ENCODE peak calls at places on chromosomes 4 and X, in four cellular contexts. One of them, this sample, is unnamed.

GRCh38 chr4:134780244-134780643 is 578.7 kb upstream of the PABPC4L start:
- DNase-seq in K562: no peak
- DNase-seq in IMR-90: no peak
- DNase-seq in GM12878: no peak
- DNase-seq in this sample: no peak

GRCh38 chr4:32560306-32560705 is 1840.1 kb downstream of the PCDH7 start:
- DNase-seq in GM12878: no peak
- DNase-seq in IMR-90: no peak
- DNase-seq in K562: no peak
- DNase-seq in this sample: no peak

GRCh38 chr4:105451346-105451745 is 22.5 kb downstream of the PPA2 start:
- DNase-seq in IMR-90: no peak
- DNase-seq in K562: no peak
- DNase-seq in GM12878: no peak
- DNase-seq in this sample: no peak

GRCh38 chr4:41981456-41981855 is at the start of gene DCAF4L1:
- DNase-seq in IMR-90: no peak
- DNase-seq in GM12878: no peak
- DNase-seq in K562: no peak
- DNase-seq in this sample: no peak

GRCh38 chrX:41526925-41527324 is 79.8 kb downstream of the NYX start:
- DNase-seq in IMR-90: peak; percentile 65
- DNase-seq in GM12878: no peak
- DNase-seq in K562: no peak
- DNase-seq in this sample: peak; percentile 16

GRCh38 chr4:109014593-109015412 is 251.9 kb upstream of the ETNPPL start:
- DNase-seq in K562: no peak
- DNase-seq in GM12878: no peak
- DNase-seq in IMR-90: no peak
- DNase-seq in this sample: no peak

GRCh38 chrX:45756562-45756961 is 555.9 kb upstream of the DIPK2B start:
- DNase-seq in IMR-90: no peak
- DNase-seq in K562: no peak
- DNase-seq in GM12878: no peak
- DNase-seq in this sample: peak; percentile 6

GRCh38 chrX:9573282-9574106 is 108.6 kb downstream of the TBL1X start:
- DNase-seq in K562: no peak
- DNase-seq in IMR-90: no peak
- DNase-seq in GM12878: no peak
- DNase-seq in this sample: no peak

GRCh38 chr4:174152717-174153466 is 130.6 kb downstream of the FBXO8 start:
- DNase-seq in K562: no peak
- DNase-seq in IMR-90: no peak
- DNase-seq in GM12878: no peak
- DNase-seq in this sample: no peak

GRCh38 chr4:7384929-7385890 is 49.5 kb downstream of the PSAPL1 start:
- DNase-seq in K562: no peak
- DNase-seq in IMR-90: no peak
- DNase-seq in GM12878: no peak
- DNase-seq in this sample: no peak

GRCh38 chrX:1072637-1073377 is 139.6 kb downstream of the CRLF2 start:
- DNase-seq in GM12878: no peak
- DNase-seq in IMR-90: no peak
- DNase-seq in K562: peak; percentile 21
- DNase-seq in this sample: no peak

GRCh38 chrX:40262641-40263560 is 165.1 kb upstream of the BCOR start:
- DNase-seq in K562: no peak
- DNase-seq in IMR-90: peak; percentile 41
- DNase-seq in GM12878: no peak
- DNase-seq in this sample: peak; percentile 22

GRCh38 chrX:153333821-153334653 is at the start of gene ZNF275:
- DNase-seq in K562: peak; percentile 85
- DNase-seq in IMR-90: peak; percentile 61
- DNase-seq in GM12878: no peak
- DNase-seq in this sample: peak; percentile 72

GRCh38 chr4:124118061-124118460 is 594.5 kb downstream of the ANKRD50 start:
- DNase-seq in GM12878: no peak
- DNase-seq in K562: no peak
- DNase-seq in IMR-90: no peak
- DNase-seq in this sample: peak; percentile 7

GRCh38 chr4:102959503-102959902 is 60.0 kb downstream of the SLC9B1 start:
- DNase-seq in K562: peak; percentile 11
- DNase-seq in IMR-90: no peak
- DNase-seq in GM12878: no peak
- DNase-seq in this sample: no peak

GRCh38 chr4:173185832-173186545 is 17.4 kb downstream of the GALNT7 start:
- DNase-seq in GM12878: no peak
- DNase-seq in IMR-90: no peak
- DNase-seq in K562: no peak
- DNase-seq in this sample: peak; percentile 86

GRCh38 chr4:17781072-17781830 is at the start of gene FAM184B:
- DNase-seq in K562: no peak
- DNase-seq in IMR-90: no peak
- DNase-seq in GM12878: no peak
- DNase-seq in this sample: peak; percentile 5

GRCh38 chr4:113290666-113291065 is 241.2 kb downstream of the ANK2 start:
- DNase-seq in K562: no peak
- DNase-seq in GM12878: no peak
- DNase-seq in IMR-90: no peak
- DNase-seq in this sample: no peak

GRCh38 chr4:14841801-14842748 is 160.2 kb upstream of the CPEB2 start:
- DNase-seq in K562: no peak
- DNase-seq in GM12878: no peak
- DNase-seq in IMR-90: no peak
- DNase-seq in this sample: no peak

GRCh38 chr4:72429397-72429889 is 139.6 kb downstream of the ADAMTS3 start:
- DNase-seq in IMR-90: no peak
- DNase-seq in K562: no peak
- DNase-seq in GM12878: no peak
- DNase-seq in this sample: no peak

GRCh38 chr4:105894570-105895323 is 524 bp upstream of the NPNT start:
- DNase-seq in GM12878: no peak
- DNase-seq in K562: no peak
- DNase-seq in IMR-90: no peak
- DNase-seq in this sample: no peak

GRCh38 chr4:172758586-172759340 is 409.8 kb upstream of the GALNT7 start:
- DNase-seq in K562: no peak
- DNase-seq in IMR-90: peak; percentile 89
- DNase-seq in GM12878: no peak
- DNase-seq in this sample: no peak

GRCh38 chr4:24203896-24204295 is 314.0 kb upstream of the PPARGC1A start:
- DNase-seq in GM12878: no peak
- DNase-seq in IMR-90: no peak
- DNase-seq in K562: no peak
- DNase-seq in this sample: no peak

DNA sequence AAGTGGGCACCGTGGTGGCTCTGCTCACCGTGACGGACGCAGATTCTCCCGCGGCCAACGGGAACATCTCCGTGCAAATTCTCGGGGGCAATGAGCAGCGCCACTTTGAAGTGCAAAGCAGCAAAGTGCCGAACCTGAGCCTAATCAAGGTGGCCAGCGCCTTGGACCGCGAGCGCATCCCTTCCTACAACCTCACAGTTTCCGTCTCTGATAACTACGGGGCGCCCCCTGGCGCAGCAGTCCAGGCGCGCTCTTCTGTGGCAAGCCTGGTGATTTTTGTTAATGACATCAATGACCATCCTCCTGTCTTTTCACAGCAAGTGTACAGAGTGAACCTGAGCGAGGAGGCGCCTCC is 2.7 kb downstream of the FAT4 start:
- DNase-seq in K562: no peak
- DNase-seq in IMR-90: peak; percentile 54
- DNase-seq in GM12878: no peak
- DNase-seq in this sample: no peak
- TF ChIP-seq FOS in K562: no peak
- TF ChIP-seq FOS in IMR-90: no peak
- TF ChIP-seq FOS in GM12878: no peak
- TF ChIP-seq FOS in this sample: no peak

DNA sequence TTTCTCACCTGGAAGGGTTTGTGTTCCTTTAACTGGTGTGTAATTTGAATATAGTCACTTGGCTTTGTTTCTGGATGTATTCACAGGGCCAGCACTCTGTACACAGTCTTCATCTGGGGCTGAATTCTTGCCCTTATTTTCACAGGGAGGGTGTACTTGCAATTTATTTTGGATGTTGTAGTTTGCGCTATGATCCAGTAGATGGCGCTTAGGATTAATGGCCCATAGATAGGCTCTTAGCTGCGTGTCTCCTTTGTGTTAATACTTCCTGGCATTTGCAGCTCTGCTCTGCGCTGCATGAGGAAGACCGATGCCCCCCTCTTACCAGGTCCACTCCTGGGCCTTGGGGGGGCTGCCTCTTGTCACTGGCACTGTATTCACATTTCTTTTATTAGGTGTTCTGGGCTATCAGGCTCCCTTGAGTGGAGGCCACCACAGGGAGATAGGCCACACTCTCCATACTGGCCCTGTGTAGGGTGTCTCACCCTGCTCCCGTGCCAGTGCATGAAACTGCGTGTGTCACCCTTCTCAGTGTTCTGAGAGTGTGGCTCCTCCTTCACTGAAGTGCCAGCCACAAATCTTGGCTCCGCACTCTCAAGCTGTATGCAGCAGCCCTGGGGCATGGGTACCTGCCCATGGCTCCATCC is 562.2 kb downstream of the ZIC3 start:
- DNase-seq in GM12878: no peak
- DNase-seq in IMR-90: peak; percentile 11
- DNase-seq in K562: peak; percentile 34
- DNase-seq in this sample: peak; percentile 1
- TF ChIP-seq FOS in GM12878: no peak
- TF ChIP-seq FOS in IMR-90: no peak
- TF ChIP-seq FOS in K562: no peak
- TF ChIP-seq FOS in this sample: no peak

GRCh38 chr4:175951794-175952193 is 113.8 kb upstream of the WDR17 start:
- DNase-seq in IMR-90: peak; percentile 1
- DNase-seq in K562: no peak
- DNase-seq in GM12878: no peak
- DNase-seq in this sample: no peak
- TF ChIP-seq FOS in IMR-90: no peak
- TF ChIP-seq FOS in K562: no peak
- TF ChIP-seq FOS in GM12878: no peak
- TF ChIP-seq FOS in this sample: no peak

GRCh38 chr4:22473268-22473667 is 42.6 kb downstream of the ADGRA3 start:
- DNase-seq in IMR-90: peak; percentile 75
- DNase-seq in GM12878: no peak
- DNase-seq in K562: no peak
- DNase-seq in this sample: peak; percentile 56
- TF ChIP-seq FOS in IMR-90: peak; percentile 28
- TF ChIP-seq FOS in GM12878: no peak
- TF ChIP-seq FOS in K562: no peak
- TF ChIP-seq FOS in this sample: peak; percentile 26

GRCh38 chr4:77593993-77594392 is 11.6 kb upstream of the CXCL13 start:
- DNase-seq in IMR-90: no peak
- DNase-seq in K562: no peak
- DNase-seq in GM12878: no peak
- DNase-seq in this sample: no peak

GRCh38 chr4:77600521-77601451 is 4.8 kb upstream of the CXCL13 start:
- DNase-seq in K562: peak; percentile 42
- DNase-seq in IMR-90: peak; percentile 29
- DNase-seq in GM12878: no peak
- DNase-seq in this sample: peak; percentile 29

GRCh38 chr4:77595361-77595973 is 10.2 kb upstream of the CXCL13 start:
- DNase-seq in K562: no peak
- DNase-seq in GM12878: no peak
- DNase-seq in IMR-90: no peak
- DNase-seq in this sample: no peak

GRCh38 chr4:77601614-77602187 is 3.9 kb upstream of the CXCL13 start:
- DNase-seq in K562: no peak
- DNase-seq in IMR-90: no peak
- DNase-seq in GM12878: no peak
- DNase-seq in this sample: no peak

GRCh38 chr4:77599378-77599777 is 6.2 kb upstream of the CXCL13 start:
- DNase-seq in GM12878: no peak
- DNase-seq in IMR-90: peak; percentile 41
- DNase-seq in K562: peak; percentile 35
- DNase-seq in this sample: peak; percentile 37
- TF ChIP-seq FOS in GM12878: no peak
- TF ChIP-seq FOS in IMR-90: no peak
- TF ChIP-seq FOS in K562: no peak
- TF ChIP-seq FOS in this sample: no peak

DNA sequence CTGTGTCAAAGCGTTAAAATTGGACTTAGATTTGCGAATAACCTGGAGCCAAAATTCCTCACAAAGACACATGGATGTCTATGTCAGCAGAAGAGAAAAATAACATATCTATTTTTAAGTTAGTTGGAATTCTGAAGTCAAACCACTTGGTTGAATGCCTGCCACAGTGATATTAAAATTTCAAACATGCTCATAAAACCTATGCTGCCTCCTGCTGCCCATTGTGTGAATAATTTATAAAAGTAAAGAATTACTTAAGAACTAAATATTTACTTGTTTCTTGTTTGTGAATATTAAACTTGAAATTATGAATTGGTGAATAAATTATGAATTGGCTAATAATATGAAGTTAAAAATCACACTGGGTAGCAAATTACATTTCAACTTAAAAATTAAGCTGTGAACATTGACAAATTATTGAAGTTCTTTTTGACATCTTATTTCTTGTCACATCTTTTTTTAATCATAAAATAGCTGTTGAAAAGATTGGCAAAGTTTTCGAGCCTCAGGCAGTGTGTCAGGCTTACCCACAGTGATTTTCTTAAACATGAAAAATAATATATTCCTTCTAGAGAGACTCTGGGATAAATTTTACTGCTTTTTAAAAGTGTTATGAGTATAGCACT is 35.4 kb downstream of the FABP2 start:
- DNase-seq in GM12878: no peak
- DNase-seq in K562: peak; percentile 56
- DNase-seq in IMR-90: peak; percentile 83
- DNase-seq in this sample: peak; percentile 83
- TF ChIP-seq FOS in GM12878: no peak
- TF ChIP-seq FOS in K562: no peak
- TF ChIP-seq FOS in IMR-90: no peak
- TF ChIP-seq FOS in this sample: no peak

DNA sequence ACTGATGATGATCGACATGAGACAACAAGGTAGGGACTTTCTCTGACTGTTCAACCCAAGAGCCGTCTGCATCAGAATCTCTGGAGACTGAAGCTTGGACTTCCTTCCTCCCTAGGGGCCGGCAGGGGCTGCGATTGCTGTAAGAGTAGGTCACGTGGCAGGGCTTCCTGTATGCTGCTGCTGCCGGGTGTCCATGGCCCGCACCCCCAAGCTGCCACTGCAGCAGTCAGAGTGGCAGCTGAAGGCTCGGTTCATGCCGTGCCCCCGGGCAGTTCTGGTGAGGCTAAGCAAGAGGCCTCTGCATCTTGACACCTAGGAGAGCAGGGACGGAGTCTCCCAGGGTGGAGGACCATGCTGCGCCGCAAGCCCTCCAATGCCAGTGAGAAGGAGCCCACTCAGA is at the start of gene SASH3:
- DNase-seq in GM12878: no peak
- DNase-seq in K562: no peak
- DNase-seq in IMR-90: no peak
- DNase-seq in this sample: no peak
- TF ChIP-seq FOS in GM12878: no peak
- TF ChIP-seq FOS in K562: no peak
- TF ChIP-seq FOS in IMR-90: no peak
- TF ChIP-seq FOS in this sample: no peak

This sample was measured in endothelial cell of umbilical vein.